ENCODE peak calls at places on chromosomes 16 and 17, in five cellular contexts. K is GM23248, R is MM.1S, Q is neural progenitor cell, E is PC-3. V is an unnamed sample. For H3F3A, the result is how much of the 10 kb centered on the place peaks cover.

GRCh38 chr17:72719582-72720493 is 372.6 kb downstream of the SLC39A11 start:
- DNase-seq in K (no peak), R (no peak), Q (no peak), E (no peak), V (no peak)

GRCh38 chr16:1428511-1428910 is 2.4 kb upstream of the PERCC1 start:
- DNase-seq in K (peak), R (no peak), Q (peak), E (no peak), V (no peak)

GRCh38 chr16:85265161-85265784 is 153.0 kb upstream of the CIBAR2 start:
- DNase-seq in K (no peak), R (no peak), Q (no peak), E (no peak), V (no peak)

GRCh38 chr16:23962001-23962400 is 126.2 kb downstream of the PRKCB start:
- DNase-seq in K (no peak), R (no peak), Q (no peak), E (no peak), V (no peak)

GRCh38 chr17:48787850-48788249 is 29.2 kb downstream of the TTLL6 start:
- DNase-seq in K (no peak), R (no peak), Q (no peak), E (no peak), V (no peak)

GRCh38 chr16:30951785-30952184 is 2.9 kb downstream of the ORAI3 start:
- DNase-seq in K (peak), R (no peak), Q (no peak), E (no peak), V (no peak)

GRCh38 chr16:71727545-71728324 is 3.2 kb upstream of the PHLPP2 start:
- DNase-seq in K (peak), R (no peak), Q (no peak), E (no peak), V (no peak)

GRCh38 chr17:4849011-4849536 is 15.9 kb downstream of the MINK1 start:
- DNase-seq in K (peak), R (no peak), Q (peak), E (peak), V (no peak)

GRCh38 chr16:1047801-1048200 is 24.7 kb upstream of the SSTR5 start:
- DNase-seq in K (no peak), R (no peak), Q (no peak), E (no peak), V (no peak)

GRCh38 chr17:12352127-12352526 is 313.6 kb upstream of the MYOCD start:
- DNase-seq in K (no peak), R (no peak), Q (no peak), E (no peak), V (no peak)

GRCh38 chr17:12342609-12343248 is 322.1 kb downstream of the MAP2K4 start:
- DNase-seq in K (peak), R (no peak), Q (peak), E (peak), V (peak)

GRCh38 chr17:12349297-12349696 is 316.4 kb upstream of the MYOCD start:
- DNase-seq in K (no peak), R (no peak), Q (no peak), E (no peak), V (no peak)

GRCh38 chr17:12348476-12348875 is 317.2 kb upstream of the MYOCD start:
- DNase-seq in K (no peak), R (no peak), Q (no peak), E (no peak), V (no peak)
- H3F3A ChIP-seq in K (under half), R (under half), Q (under half), E (under half), V (under half)

GRCh38 chr17:59647288-59647687 is 27.6 kb downstream of the CLTC start:
- DNase-seq in K (no peak), R (no peak), Q (no peak), E (no peak), V (no peak)

GRCh38 chr17:59651346-59651745 is 31.7 kb downstream of the CLTC start:
- DNase-seq in K (peak), R (no peak), Q (no peak), E (peak), V (no peak)

GRCh38 chr17:59650642-59651041 is 30.9 kb downstream of the CLTC start:
- DNase-seq in K (no peak), R (no peak), Q (no peak), E (no peak), V (no peak)

GRCh38 chr17:59652119-59652518 is 32.4 kb downstream of the CLTC start:
- DNase-seq in K (peak), R (no peak), Q (no peak), E (peak), V (no peak)

GRCh38 chr17:59649886-59650285 is 30.2 kb downstream of the CLTC start:
- DNase-seq in K (no peak), R (no peak), Q (no peak), E (no peak), V (no peak)
- H3F3A ChIP-seq in K (half or more), R (under half), Q (under half), E (under half), V (under half)

DNA sequence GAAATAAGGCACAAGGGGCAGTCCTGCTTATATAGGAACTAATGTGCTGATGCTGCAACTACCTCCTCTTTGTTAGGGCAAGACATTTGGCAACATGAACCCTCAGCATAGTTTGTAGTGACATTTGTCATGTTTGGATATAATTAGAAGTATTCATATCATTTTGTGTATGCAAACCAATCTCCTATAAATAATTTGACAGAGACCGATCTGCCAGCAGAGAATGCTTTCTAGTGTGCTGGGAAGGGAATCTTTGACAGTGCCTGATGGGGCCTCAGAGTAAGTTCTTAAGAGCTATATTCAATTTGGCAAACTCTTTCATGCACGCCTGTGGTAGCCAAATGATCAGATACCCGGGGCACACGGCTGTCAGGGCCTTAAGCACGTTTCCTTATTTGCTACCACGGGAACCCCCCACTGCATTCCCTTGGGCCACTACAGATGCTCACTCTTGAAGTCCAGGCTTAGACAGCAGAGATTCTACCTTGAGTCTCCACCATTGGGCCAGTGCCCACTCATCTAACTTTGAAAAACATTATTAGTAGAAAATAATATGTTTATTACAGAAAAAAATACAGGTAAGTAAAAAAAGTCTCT is at the start of gene MYH8:
- DNase-seq in K (no peak), R (no peak), Q (no peak), E (no peak), V (no peak)
- H3F3A ChIP-seq in K (under half), R (under half), Q (under half), E (under half), V (under half)

DNA sequence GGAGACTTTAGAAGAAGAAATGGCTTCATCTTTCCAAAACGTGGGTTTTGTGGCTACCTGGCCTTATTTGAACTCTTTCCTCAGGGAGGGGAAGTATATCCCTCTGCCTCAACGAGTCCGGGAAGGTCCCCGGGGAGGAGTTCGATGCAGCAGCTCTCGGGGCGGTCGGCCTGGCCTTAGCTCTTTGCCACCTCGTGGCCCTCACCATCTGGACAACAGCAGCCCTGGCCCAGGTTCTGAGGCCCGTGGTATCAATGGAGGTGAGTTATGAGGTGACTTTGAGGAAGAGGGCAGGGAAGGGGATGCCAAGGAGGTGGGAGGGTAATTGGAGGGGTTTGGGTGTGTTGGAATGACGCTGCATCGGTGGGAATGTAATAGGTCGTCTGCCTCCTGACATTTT is 7.7 kb downstream of the ATXN2L start:
- DNase-seq in K (no peak), R (no peak), Q (no peak), E (no peak), V (no peak)
- H3F3A ChIP-seq in K (under half), R (under half), Q (under half), E (under half), V (under half)

DNA sequence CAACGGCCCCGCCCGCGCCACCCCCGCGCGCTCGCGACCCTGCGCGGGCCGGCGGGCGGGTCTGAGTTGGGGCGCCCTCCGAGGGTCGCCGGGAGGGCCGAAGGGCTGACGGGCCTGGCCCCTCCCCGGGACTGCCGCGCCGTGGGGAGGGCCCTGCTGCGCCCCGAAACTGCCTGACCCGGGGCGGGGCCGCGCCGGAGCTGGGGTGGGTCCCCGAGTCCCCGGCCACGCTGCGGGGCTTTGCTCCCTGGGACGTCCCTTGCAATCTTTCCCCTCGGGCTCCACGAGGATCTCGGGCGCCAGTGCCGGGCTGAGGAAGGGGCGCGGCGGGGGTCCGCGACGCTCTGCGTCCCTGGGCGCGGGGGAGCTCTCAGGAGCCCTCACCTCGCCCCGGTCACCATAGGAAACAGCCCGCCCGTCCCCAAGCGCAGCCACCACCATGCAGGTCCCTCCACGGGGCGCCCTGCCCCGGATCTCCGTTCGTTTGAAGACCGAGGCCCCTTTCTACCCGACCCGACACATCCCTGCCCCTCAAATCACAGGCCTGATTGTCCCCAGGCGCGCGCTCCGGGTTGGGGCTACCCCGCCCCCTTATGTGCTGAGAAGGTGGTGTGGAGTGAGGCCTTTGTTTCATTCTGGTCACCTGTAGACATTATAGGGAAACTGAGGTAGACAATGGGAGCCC is 527 bp upstream of the ACTG1 start:
- DNase-seq in K (peak), R (peak), Q (peak), E (peak), V (no peak)
- H3F3A ChIP-seq in K (half or more), R (half or more), Q (half or more), E (under half), V (half or more)

V was measured in SK-N-SH.